ENCODE peak calls at places on chromosomes 5 and 9, in seven cellular contexts. K is breast epithelium; Z is sigmoid colon; B is NCI-H2081 treated with DMSO at 0.1 percent for 48 hours; J is GDM1; D is HTR-8/SVneo; E is activated CD4-positive, alpha-beta T cell treated with anti-CD3 and anti-CD28 coated beads for 4 hours. T is an unnamed sample.

GRCh38 chr9:98329904-98330303 is 74.5 kb upstream of the TBC1D2 start:
- DNase-seq in K (no peak), Z (no peak), B (no peak), J (no peak), D (no peak), E (no peak), T (no peak)

GRCh38 chr5:129904102-129904666 is at the start of gene CHSY3:
- DNase-seq in K (peak; percentile 54), Z (peak; percentile 90), B (no peak), J (no peak), D (peak; percentile 45), E (peak; percentile 8), T (peak; percentile 85)

GRCh38 chr9:105694320-105694847 is at the start of gene TMEM38B:
- DNase-seq in K (peak; percentile 47), Z (peak; percentile 86), B (no peak), J (peak; percentile 73), D (peak; percentile 85), E (peak; percentile 80), T (peak; percentile 95)

GRCh38 chr9:34275811-34276210 is 53.3 kb downstream of the KIF24 start:
- DNase-seq in K (no peak), Z (no peak), B (no peak), J (no peak), D (no peak), E (no peak), T (no peak)

GRCh38 chr9:16727452-16728127 is 142.9 kb downstream of the BNC2 start:
- DNase-seq in K (no peak), Z (no peak), B (no peak), J (no peak), D (no peak), E (no peak), T (no peak)

GRCh38 chr5:127040779-127041520 is 10.6 kb upstream of the MARCHF3 start:
- DNase-seq in K (peak; percentile 22), Z (no peak), B (no peak), J (no peak), D (no peak), E (no peak), T (no peak)

GRCh38 chr9:23587433-23587832 is 238.6 kb downstream of the ELAVL2 start:
- DNase-seq in K (peak; percentile 28), Z (peak; percentile 64), B (no peak), J (no peak), D (no peak), E (no peak), T (no peak)

GRCh38 chr5:675111-675875 is 17.9 kb downstream of the TPPP start:
- DNase-seq in K (no peak), Z (peak; percentile 59), B (no peak), J (no peak), D (no peak), E (no peak), T (peak; percentile 64)

GRCh38 chr5:10536511-10536910 is 27.4 kb upstream of the ANKRD33B start:
- DNase-seq in K (no peak), Z (peak; percentile 51), B (no peak), J (no peak), D (no peak), E (no peak), T (no peak)

GRCh38 chr5:175576096-175576495 is 81.8 kb upstream of the HRH2 start:
- DNase-seq in K (no peak), Z (no peak), B (no peak), J (no peak), D (no peak), E (no peak), T (no peak)

GRCh38 chr9:17004500-17004899 is 130.3 kb upstream of the CNTLN start:
- DNase-seq in K (no peak), Z (no peak), B (no peak), J (no peak), D (peak; percentile 4), E (no peak), T (no peak)

GRCh38 chr9:120486347-120486746 is 93.6 kb downstream of the CDK5RAP2 start:
- DNase-seq in K (no peak), Z (no peak), B (no peak), J (no peak), D (no peak), E (no peak), T (no peak)

GRCh38 chr5:125835293-125836172 is 587.7 kb upstream of the GRAMD2B start:
- DNase-seq in K (no peak), Z (peak; percentile 64), B (no peak), J (no peak), D (peak; percentile 3), E (no peak), T (no peak)

GRCh38 chr5:69491838-69492390 is 676 bp upstream of the OCLN start:
- DNase-seq in K (no peak), Z (no peak), B (no peak), J (no peak), D (no peak), E (no peak), T (no peak)

GRCh38 chr9:121783126-121783522 is 131.7 kb downstream of the DAB2IP start:
- DNase-seq in K (no peak), Z (no peak), B (no peak), J (no peak), D (no peak), E (no peak), T (no peak)

GRCh38 chr5:1536298-1537165 is 12.8 kb upstream of the LPCAT1 start:
- DNase-seq in K (peak; percentile 22), Z (peak; percentile 60), B (no peak), J (no peak), D (no peak), E (peak; percentile 67), T (peak; percentile 85)

GRCh38 chr5:145562931-145563330 is 272.2 kb downstream of the PRELID2 start:
- DNase-seq in K (no peak), Z (no peak), B (no peak), J (no peak), D (no peak), E (no peak), T (no peak)

GRCh38 chr9:112112519-112112918 is 62.6 kb downstream of the SUSD1 start:
- DNase-seq in K (no peak), Z (no peak), B (no peak), J (no peak), D (peak; percentile 40), E (no peak), T (no peak)

GRCh38 chr9:2228132-2228531 is 213.0 kb downstream of the SMARCA2 start:
- DNase-seq in K (no peak), Z (no peak), B (peak; percentile 8), J (peak; percentile 21), D (no peak), E (no peak), T (no peak)

GRCh38 chr5:60036539-60036938 is 143.0 kb upstream of the PDE4D start:
- DNase-seq in K (no peak), Z (no peak), B (peak; percentile 47), J (no peak), D (no peak), E (no peak), T (no peak)

GRCh38 chr9:27353405-27354229 is 56.7 kb upstream of the EQTN start:
- DNase-seq in K (no peak), Z (no peak), B (no peak), J (no peak), D (no peak), E (no peak), T (peak; percentile 76)

GRCh38 chr5:56607551-56607950 is 207.8 kb upstream of the MAP3K1 start:
- DNase-seq in K (no peak), Z (no peak), B (no peak), J (no peak), D (no peak), E (no peak), T (no peak)

GRCh38 chr5:14775857-14776256 is 95.7 kb downstream of the ANKH start:
- DNase-seq in K (no peak), Z (no peak), B (no peak), J (no peak), D (no peak), E (no peak), T (no peak)

GRCh38 chr9:32587901-32588300 is 14.9 kb upstream of the NDUFB6 start:
- DNase-seq in K (no peak), Z (no peak), B (no peak), J (no peak), D (no peak), E (no peak), T (no peak)

GRCh38 chr5:1069720-1070088 is 42.2 kb downstream of the SLC12A7 start:
- DNase-seq in K (no peak), Z (no peak), B (no peak), J (no peak), D (no peak), E (no peak), T (no peak)

GRCh38 chr9:95458666-95459065 is 58.1 kb downstream of the PTCH1 start:
- DNase-seq in K (no peak), Z (no peak), B (no peak), J (no peak), D (no peak), E (no peak), T (no peak)

GRCh38 chr5:139646912-139647391 is 1.2 kb upstream of the CXXC5 start:
- DNase-seq in K (peak; percentile 24), Z (peak; percentile 65), B (no peak), J (peak; percentile 55), D (no peak), E (no peak), T (peak; percentile 84)

GRCh38 chr9:80994892-80995291 is 694.5 kb downstream of the TLE1 start:
- DNase-seq in K (no peak), Z (no peak), B (no peak), J (no peak), D (no peak), E (no peak), T (no peak)

GRCh38 chr9:137502008-137502913 is 43.1 kb upstream of the NSMF start:
- DNase-seq in K (no peak), Z (no peak), B (no peak), J (no peak), D (peak; percentile 69), E (no peak), T (no peak)

GRCh38 chr5:135269224-135269623 is 129.8 kb downstream of the MACROH2A1 start:
- DNase-seq in K (no peak), Z (no peak), B (no peak), J (no peak), D (no peak), E (no peak), T (no peak)

T was measured in spleen.